ENCODE peak calls at places on chromosomes 7 and 10, in nine cellular contexts. G is keratinocyte, R is breast epithelium, E is BJ, F is stomach, P is PC-9, N is heart right ventricle, J is endodermal cell, T is fibroblast of lung. Q is an unnamed sample. For H3K27me3, the result is how much of the 10 kb centered on the place peaks cover.

GRCh38 chr10:72309290-72310240 is 35.8 kb downstream of the DDIT4 start:
- DNase-seq in T (peak), R (no peak), P (no peak), G (no peak), E (no peak), F (peak), J (peak), N (peak), Q (peak)

GRCh38 chr10:133235265-133235664 is 2.4 kb upstream of the VENTX start:
- DNase-seq in G (no peak), N (no peak), E (no peak), R (no peak), F (no peak), T (no peak), J (peak), P (no peak), Q (no peak)

GRCh38 chr10:11908991-11909390 is 85.8 kb downstream of the PROSER2 start:
- DNase-seq in F (no peak), R (no peak), G (no peak), N (no peak), P (no peak), J (no peak), T (no peak), E (no peak), Q (no peak)

GRCh38 chr7:65967361-65968155 is 14.5 kb downstream of the GUSB start:
- DNase-seq in F (no peak), J (no peak), R (no peak), G (no peak), N (no peak), T (no peak), E (no peak), P (no peak), Q (no peak)

GRCh38 chr7:50037106-50037505 is 55.9 kb downstream of the ZPBP start:
- DNase-seq in N (no peak), P (no peak), F (no peak), G (no peak), T (no peak), J (no peak), E (no peak), R (no peak), Q (no peak)

GRCh38 chr10:88848499-88848898 is 3.1 kb downstream of the ANKRD22 start:
- DNase-seq in G (no peak), J (no peak), T (peak), R (no peak), E (peak), P (peak), N (no peak), F (no peak), Q (no peak)

GRCh38 chr7:45176886-45177731 is 19.5 kb downstream of the RAMP3 start:
- DNase-seq in J (peak), F (no peak), N (no peak), R (no peak), T (no peak), P (no peak), E (no peak), G (no peak), Q (no peak)

GRCh38 chr10:74058071-74058470 is 60.2 kb downstream of the VCL start:
- DNase-seq in G (no peak), J (no peak), T (no peak), P (no peak), F (no peak), N (no peak), R (no peak), E (no peak), Q (no peak)

GRCh38 chr7:40747856-40748255 is 613.1 kb downstream of the SUGCT start:
- DNase-seq in J (no peak), R (no peak), P (no peak), F (no peak), N (no peak), T (peak), E (no peak), G (no peak), Q (no peak)

GRCh38 chr7:24819916-24820689 is 62.8 kb upstream of the GSDME start:
- DNase-seq in E (peak), P (peak), J (peak), F (peak), G (no peak), T (peak), N (peak), R (peak), Q (peak)

GRCh38 chr7:35596061-35596460 is 98.9 kb downstream of the HERPUD2 start:
- DNase-seq in T (peak), E (no peak), J (no peak), N (no peak), G (no peak), P (no peak), R (no peak), F (no peak), Q (no peak)

GRCh38 chr10:107206856-107207255 is 42.4 kb upstream of the SORCS1 start:
- DNase-seq in P (no peak), R (no peak), F (no peak), G (no peak), J (no peak), E (no peak), N (no peak), T (no peak), Q (no peak)

GRCh38 chr10:13485623-13486022 is 43.2 kb downstream of the BEND7 start:
- DNase-seq in N (no peak), R (no peak), T (peak), G (no peak), J (no peak), P (no peak), E (no peak), F (no peak), Q (no peak)

GRCh38 chr10:33899578-33900531 is 565.4 kb upstream of the NRP1 start:
- DNase-seq in P (peak), J (no peak), E (no peak), T (peak), F (no peak), G (no peak), R (no peak), N (no peak), Q (no peak)

GRCh38 chr10:103837370-103838094 is 17.8 kb downstream of the SH3PXD2A start:
- DNase-seq in N (no peak), P (no peak), J (no peak), F (no peak), G (no peak), R (no peak), E (no peak), T (no peak), Q (no peak)

GRCh38 chr7:21305455-21306235 is 122.2 kb upstream of the SP4 start:
- DNase-seq in R (no peak), F (no peak), J (no peak), G (no peak), P (peak), N (no peak), T (no peak), E (no peak), Q (no peak)

GRCh38 chr10:48450811-48451466 is 144.5 kb downstream of the MAPK8 start:
- DNase-seq in N (no peak), F (peak), T (no peak), P (no peak), J (no peak), G (no peak), R (no peak), E (no peak), Q (peak)

GRCh38 chr10:104054430-104054829 is 31.2 kb downstream of the COL17A1 start:
- DNase-seq in J (no peak), R (no peak), F (no peak), P (no peak), G (peak), E (peak), N (no peak), T (no peak), Q (no peak)

GRCh38 chr7:38699481-38699880 is 68.3 kb upstream of the AMPH start:
- DNase-seq in N (no peak), T (peak), R (no peak), E (peak), G (no peak), F (no peak), J (no peak), P (no peak), Q (no peak)

GRCh38 chr7:17367502-17367901 is 69.0 kb downstream of the AHR start:
- DNase-seq in E (no peak), F (no peak), J (no peak), N (no peak), G (no peak), R (no peak), P (no peak), T (no peak), Q (no peak)

GRCh38 chr7:38873433-38873832 is 35.6 kb downstream of the VPS41 start:
- DNase-seq in P (no peak), T (peak), G (no peak), N (no peak), J (no peak), R (no peak), E (no peak), F (no peak), Q (no peak)

GRCh38 chr10:62330213-62330612 is 44.0 kb upstream of the ZNF365 start:
- DNase-seq in F (no peak), N (no peak), T (no peak), E (no peak), R (no peak), P (no peak), G (no peak), J (no peak), Q (no peak)

GRCh38 chr10:21208666-21209316 is 311.7 kb upstream of the NEBL start:
- DNase-seq in F (no peak), T (peak), E (no peak), N (no peak), P (no peak), G (no peak), J (no peak), R (no peak), Q (no peak)

GRCh38 chr7:1520574-1521234 is 9.8 kb upstream of the MAFK start:
- DNase-seq in F (no peak), P (peak), J (no peak), N (no peak), E (no peak), T (peak), G (no peak), R (no peak), Q (peak)

GRCh38 chr7:127252380-127252718 is 392 bp downstream of the GRM8 start:
- DNase-seq in J (no peak), T (no peak), G (no peak), P (no peak), N (no peak), E (no peak), R (no peak), F (no peak), Q (no peak)

GRCh38 chr7:48090095-48090805 is 1.2 kb downstream of the UPP1 start:
- DNase-seq in G (no peak), T (peak), N (peak), E (no peak), F (no peak), J (peak), R (no peak), P (peak), Q (peak)

GRCh38 chr7:35753761-35754603 is 46.9 kb upstream of the SEPTIN7 start:
- DNase-seq in J (no peak), E (no peak), P (no peak), G (no peak), R (no peak), N (peak), F (no peak), T (peak), Q (peak)

DNA sequence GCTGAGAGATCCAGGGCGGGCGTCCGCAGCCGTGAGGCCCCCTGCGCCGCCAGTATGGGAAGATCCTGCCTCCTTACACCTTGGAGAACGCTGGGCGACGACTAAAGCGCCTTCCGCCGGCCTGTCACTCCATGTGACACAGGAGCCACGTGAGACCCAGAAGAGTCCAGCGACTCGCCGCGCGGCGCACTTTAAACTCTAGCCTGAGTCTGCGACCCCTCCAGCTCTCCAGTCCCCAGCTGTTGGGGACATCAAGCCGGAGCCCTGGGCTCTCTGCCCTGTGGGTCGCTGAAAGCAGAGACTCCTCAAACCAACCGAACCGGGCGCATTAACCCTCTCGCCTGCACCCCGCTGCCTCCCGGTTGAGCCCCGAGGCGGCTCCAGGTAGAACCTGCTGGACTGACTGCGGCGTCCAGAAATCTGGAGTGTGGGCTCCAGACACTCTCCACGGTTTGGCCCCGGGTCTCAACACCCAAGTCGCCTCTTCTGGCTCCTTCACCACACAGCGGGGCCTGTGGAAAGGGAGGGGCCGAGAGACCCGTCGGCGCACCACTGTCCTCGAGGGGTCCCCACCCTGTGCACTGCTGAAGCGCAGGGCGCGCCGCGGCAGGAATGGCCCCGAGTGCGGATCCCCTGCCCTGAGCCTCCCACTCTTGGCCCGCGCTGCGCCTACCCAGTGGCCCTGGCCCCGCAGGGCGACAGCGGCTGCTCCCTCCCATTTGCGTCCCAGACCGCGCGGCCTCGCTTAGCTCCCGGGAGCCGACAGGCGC is 1.8 kb upstream of the SFMBT2 start:
- DNase-seq in F (no peak), T (no peak), G (no peak), E (no peak), P (no peak), R (no peak), N (peak), J (peak), Q (peak)
- H3K27me3 ChIP-seq in F (under half), T (under half), G (half or more), E (under half), P (under half), R (under half), N (under half), J (half or more), Q (under half)

DNA sequence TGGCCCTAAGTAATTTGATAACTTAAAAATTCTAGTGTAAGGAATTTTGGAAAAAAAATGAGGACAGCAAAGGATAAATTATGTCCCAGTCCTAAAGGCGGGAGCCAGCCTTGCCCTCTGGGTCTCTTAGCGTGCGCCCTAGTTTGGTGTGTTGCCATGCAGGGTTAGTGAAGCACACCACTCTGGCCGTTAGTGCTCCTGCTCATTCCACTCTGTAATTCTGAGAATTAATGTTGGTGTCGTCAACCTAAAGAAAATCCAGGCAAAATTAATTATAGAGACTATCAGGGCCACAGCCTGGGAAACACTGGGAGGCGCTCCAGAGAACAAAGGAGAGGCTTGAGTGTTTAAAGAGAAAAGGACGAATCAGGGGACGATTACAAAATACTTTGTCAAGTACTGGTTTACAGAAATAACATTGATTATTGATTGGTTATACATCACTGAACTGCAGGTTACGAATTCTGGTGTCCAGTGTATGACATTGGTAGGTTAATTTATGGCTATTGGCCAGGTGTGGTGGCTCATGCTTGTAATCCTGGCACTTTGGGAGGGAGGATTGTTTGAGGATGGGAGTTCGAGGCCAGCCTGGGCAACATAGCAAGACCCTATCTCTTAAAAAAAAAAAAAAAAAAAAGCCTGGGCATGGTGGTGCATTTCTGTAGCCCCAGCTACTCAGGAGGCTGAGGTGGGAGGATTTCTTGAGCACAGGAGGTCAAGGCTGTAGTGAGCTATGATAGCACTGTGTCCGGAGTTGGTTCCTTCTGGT is 5.8 kb downstream of the DYNC2I1 start:
- DNase-seq in N (no peak), P (no peak), E (no peak), T (no peak), G (no peak), J (no peak), R (no peak), F (no peak), Q (no peak)
- TF ChIP-seq CTCF in N (no peak), P (no peak), E (no peak), T (no peak), G (no peak), J (no peak), R (no peak), F (no peak), Q (no peak)

DNA sequence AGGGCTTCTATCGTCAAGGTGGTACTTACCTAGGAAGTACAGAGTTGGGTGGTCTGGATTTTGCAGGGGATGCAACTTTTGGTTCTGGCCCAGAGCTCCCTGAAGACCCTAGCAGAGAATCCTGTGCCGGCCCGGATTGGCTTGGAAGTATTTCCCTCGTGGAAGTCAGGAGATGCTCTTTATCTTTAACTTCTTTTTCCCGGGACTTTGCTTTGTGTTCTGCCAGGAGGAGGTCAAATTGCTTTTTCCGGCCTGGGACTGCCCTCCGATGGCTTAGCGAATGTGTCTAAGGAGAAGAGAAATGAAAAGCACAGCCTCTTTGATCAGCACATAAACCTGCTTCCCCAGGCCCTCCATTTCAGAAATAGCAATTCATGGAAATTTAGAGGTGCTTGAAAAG is 57.0 kb upstream of the EFCAB10 start:
- DNase-seq in G (no peak), N (no peak), R (no peak), E (no peak), P (no peak), F (no peak), J (peak), T (no peak), Q (no peak)
- H3K27me3 ChIP-seq in G (under half), N (under half), R (under half), E (under half), P (under half), F (under half), J (under half), T (under half), Q (under half)

DNA sequence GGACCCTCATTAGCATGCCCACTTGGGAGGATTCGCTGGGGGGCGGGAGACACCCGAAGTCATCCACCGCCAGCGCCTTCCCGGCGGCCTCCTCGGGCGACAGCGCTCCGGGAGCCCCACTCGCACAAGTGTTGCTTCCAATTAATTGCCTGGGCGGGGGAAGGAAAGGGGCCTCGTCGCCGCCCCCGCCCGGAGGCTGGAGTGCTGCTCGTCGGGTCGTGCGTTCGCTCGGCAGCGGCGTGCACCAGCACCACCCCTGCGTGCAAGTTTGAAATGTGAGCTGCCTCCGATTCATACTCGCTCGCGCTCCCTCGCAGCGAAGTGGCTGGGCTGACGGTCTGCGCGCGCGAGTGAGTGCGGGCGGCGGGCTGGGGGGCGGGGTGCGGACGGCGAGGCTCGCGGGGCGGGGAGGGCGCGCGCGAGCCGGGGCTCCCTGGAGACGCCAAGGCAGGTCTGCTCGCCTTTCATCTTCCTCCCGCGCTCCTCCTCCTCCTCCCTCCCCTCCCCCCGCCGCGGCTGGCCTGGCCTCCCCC is 104.6 kb upstream of the PPIF start:
- DNase-seq in F (peak), E (no peak), N (peak), P (peak), G (no peak), T (peak), J (peak), R (peak), Q (peak)
- TF ChIP-seq CTCF in F (no peak), E (no peak), N (no peak), P (no peak), G (no peak), T (no peak), J (no peak), R (no peak), Q (no peak)

GRCh38 chr10:14486777-14487510 is 156.2 kb upstream of the FRMD4A start:
- DNase-seq in F (no peak), P (no peak), R (no peak), T (peak), N (no peak), J (no peak), E (no peak), G (no peak), Q (no peak)
- H3K27me3 ChIP-seq in F (under half), P (under half), R (under half), T (under half), N (under half), J (under half), E (under half), G (under half), Q (under half)

DNA sequence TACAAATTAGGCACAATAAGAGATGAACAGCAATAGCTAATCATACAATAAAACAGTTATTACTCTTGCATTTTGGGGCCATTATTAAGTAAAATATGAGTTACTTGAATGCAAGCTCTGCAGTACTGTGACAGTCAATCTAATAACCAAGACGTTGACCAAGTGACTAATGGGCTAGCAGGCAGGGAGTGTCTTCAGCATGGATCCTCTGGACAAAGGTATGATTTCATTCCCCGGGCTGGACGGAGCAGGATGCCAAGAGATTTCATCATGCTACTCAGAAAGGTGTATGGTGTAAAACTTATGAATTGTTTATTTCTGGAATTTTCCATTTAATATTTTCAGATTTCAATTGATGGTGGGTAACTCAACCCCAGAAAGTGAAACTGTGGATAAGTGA is 80.9 kb downstream of the SHH start:
- DNase-seq in J (no peak), R (no peak), F (no peak), N (no peak), G (no peak), P (peak), T (no peak), E (no peak), Q (no peak)
- TF ChIP-seq CTCF in J (no peak), R (no peak), F (no peak), N (no peak), G (no peak), P (no peak), T (no peak), E (no peak), Q (no peak)

DNA sequence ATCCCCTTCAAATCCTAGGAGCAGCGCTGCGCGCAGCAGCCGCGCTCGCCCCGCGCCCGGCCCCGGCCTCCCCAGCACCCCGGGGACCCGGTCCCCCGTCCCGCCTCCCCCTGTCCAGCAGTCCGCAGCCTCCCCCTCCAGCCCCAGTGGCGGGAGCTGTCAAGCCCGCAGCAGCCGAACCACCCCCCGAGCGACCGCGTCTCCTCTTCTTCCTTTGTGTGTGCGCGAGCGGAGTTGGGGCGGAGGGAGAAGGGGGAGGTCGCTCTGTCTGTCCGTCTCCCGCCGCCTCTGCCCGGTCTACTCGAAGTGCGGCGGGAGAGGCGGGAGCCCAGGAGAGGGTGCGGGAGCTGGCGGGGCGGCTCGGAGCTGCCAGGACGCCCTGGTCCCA is 375 bp upstream of the CHN2 start:
- DNase-seq in F (peak), E (no peak), J (peak), R (no peak), G (no peak), P (no peak), T (no peak), N (peak), Q (no peak)
- H3K27me3 ChIP-seq in F (under half), E (under half), J (under half), R (under half), G (under half), P (under half), T (under half), N (under half), Q (under half)

GRCh38 chr10:988667-989545 is 672 bp downstream of the GTPBP4 start:
- DNase-seq in F (no peak), G (no peak), R (no peak), E (no peak), J (no peak), P (no peak), T (peak), N (no peak), Q (no peak)
- TF ChIP-seq CTCF in F (no peak), G (no peak), R (no peak), E (no peak), J (no peak), P (no peak), T (no peak), N (no peak), Q (no peak)